ENCODE peak calls at places on chromosomes 11 and 22, in four cellular contexts. K, C, J and G are unnamed samples.

GRCh38 chr11:29022676-29023075 is 914.5 kb downstream of the METTL15 start:
- DNase-seq in K (no peak), J (no peak), C (no peak), G (no peak)

GRCh38 chr11:32198053-32198452 is 107.2 kb downstream of the RCN1 start:
- DNase-seq in J (no peak), K (no peak), C (no peak), G (no peak)

GRCh38 chr11:112630496-112630895 is 330.7 kb upstream of the NCAM1 start:
- DNase-seq in C (no peak), K (no peak), J (no peak), G (no peak)

GRCh38 chr11:130634981-130635473 is 186.6 kb downstream of the ADAMTS15 start:
- DNase-seq in J (no peak), K (no peak), C (peak), G (no peak)

GRCh38 chr11:47105541-47105940 is 71.1 kb downstream of the ARFGAP2 start:
- DNase-seq in J (no peak), C (no peak), K (no peak), G (no peak)

GRCh38 chr22:19086417-19086816 is 35.8 kb downstream of the DGCR2 start:
- DNase-seq in C (no peak), K (no peak), J (no peak), G (no peak)

GRCh38 chr11:72591785-72592490 is 82.3 kb downstream of the PDE2A start:
- DNase-seq in C (no peak), J (peak), K (no peak), G (peak)

GRCh38 chr11:45155058-45155551 is 8.7 kb downstream of the PRDM11 start:
- DNase-seq in K (no peak), J (no peak), C (no peak), G (no peak)

GRCh38 chr11:106821291-106821690 is 197.0 kb downstream of the GUCY1A2 start:
- DNase-seq in J (no peak), K (no peak), C (no peak), G (no peak)

GRCh38 chr11:8839957-8840945 is 70.7 kb upstream of the AKIP1 start:
- DNase-seq in K (peak), J (no peak), C (no peak), G (no peak)

GRCh38 chr22:40408718-40409612 is 38.6 kb downstream of the SGSM3 start:
- DNase-seq in J (no peak), C (no peak), K (no peak), G (no peak)

GRCh38 chr11:122690801-122691649 is 35.5 kb downstream of the UBASH3B start:
- DNase-seq in C (peak), J (no peak), K (no peak), G (no peak)

GRCh38 chr22:50535113-50535512 is 5.3 kb upstream of the TYMP start:
- DNase-seq in J (no peak), C (no peak), K (no peak), G (no peak)

GRCh38 chr22:35377735-35378134 is 3.2 kb upstream of the HMOX1 start:
- DNase-seq in C (no peak), J (no peak), K (no peak), G (no peak)

GRCh38 chr11:27700351-27701261 is at the start of gene BDNF:
- DNase-seq in C (peak), K (no peak), J (no peak), G (peak)

GRCh38 chr11:112903310-112903709 is 57.9 kb upstream of the NCAM1 start:
- DNase-seq in J (peak), K (peak), C (no peak), G (peak)

GRCh38 chr22:46528121-46528610 is 9.3 kb downstream of the CELSR1 start:
- DNase-seq in C (no peak), K (no peak), J (no peak), G (no peak)

GRCh38 chr11:27055065-27055682 is 14.6 kb downstream of the BBOX1 start:
- DNase-seq in K (no peak), C (no peak), J (no peak), G (no peak)

GRCh38 chr11:124584681-124585372 is 15.0 kb downstream of the OR8A1 start:
- DNase-seq in K (no peak), J (no peak), C (no peak), G (no peak)